ENCODE peak calls at places on chromosomes 11 and 22, in eight cellular contexts. E, L, W, O, P, C, F and T are unnamed samples.
A peak's percentile ranks its signal among the peaks of the same experiment; 100 is the strongest.

GRCh38 chr22:37546436-37547248 is 13.6 kb upstream of the CDC42EP1 start:
- DNase-seq in E (no peak), L (no peak), W (no peak), O (peak; percentile 78), P (peak; percentile 88), C (peak; percentile 70), F (no peak), T (no peak)

GRCh38 chr11:111976614-111977140 is 39.5 kb downstream of the DIXDC1 start:
- DNase-seq in E (no peak), L (no peak), W (no peak), O (no peak), P (peak; percentile 79), C (peak; percentile 36), F (no peak), T (no peak)

GRCh38 chr11:12539570-12539969 is 134.7 kb upstream of the TEAD1 start:
- DNase-seq in E (no peak), L (no peak), W (no peak), O (no peak), P (no peak), C (peak; percentile 89), F (no peak), T (no peak)

GRCh38 chr11:23674866-23675265 is 814.6 kb upstream of the CCDC179 start:
- DNase-seq in E (no peak), L (no peak), W (no peak), O (no peak), P (no peak), C (no peak), F (no peak), T (no peak)

GRCh38 chr11:36360833-36361232 is 64.7 kb downstream of the PRR5L start:
- DNase-seq in E (no peak), L (no peak), W (no peak), O (no peak), P (no peak), C (peak; percentile 60), F (no peak), T (no peak)

GRCh38 chr22:48889887-48890692 is 937.6 kb downstream of the BRD1 start:
- DNase-seq in E (no peak), L (no peak), W (no peak), O (peak; percentile 4), P (peak; percentile 45), C (no peak), F (no peak), T (no peak)

GRCh38 chr11:132342408-132342807 is 972.0 kb downstream of the NTM start:
- DNase-seq in E (no peak), L (no peak), W (no peak), O (no peak), P (no peak), C (no peak), F (no peak), T (no peak)

GRCh38 chr22:17997456-17997855 is 26.9 kb downstream of the MICAL3 start:
- DNase-seq in E (no peak), L (no peak), W (no peak), O (no peak), P (no peak), C (no peak), F (no peak), T (no peak)

GRCh38 chr11:84800755-84801346 is 826.3 kb downstream of the DLG2 start:
- DNase-seq in E (no peak), L (no peak), W (no peak), O (no peak), P (no peak), C (peak; percentile 77), F (no peak), T (no peak)

GRCh38 chr11:62842171-62842717 is 2.9 kb upstream of the WDR74 start:
- DNase-seq in E (peak; percentile 70), L (no peak), W (peak; percentile 52), O (peak; percentile 27), P (peak; percentile 85), C (peak; percentile 44), F (peak; percentile 71), T (no peak)

GRCh38 chr11:7418916-7419315 is 66.4 kb upstream of the OLFML1 start:
- DNase-seq in E (no peak), L (no peak), W (no peak), O (no peak), P (no peak), C (no peak), F (no peak), T (no peak)

GRCh38 chr11:116513894-116514293 is 258.9 kb downstream of the BUD13 start:
- DNase-seq in E (peak; percentile 66), L (no peak), W (no peak), O (peak; percentile 21), P (no peak), C (no peak), F (peak; percentile 24), T (peak; percentile 37)

GRCh38 chr11:10456519-10456918 is 1.5 kb downstream of the AMPD3 start:
- DNase-seq in E (peak; percentile 30), L (no peak), W (no peak), O (no peak), P (no peak), C (no peak), F (no peak), T (no peak)

GRCh38 chr11:35099278-35100018 is 39.5 kb upstream of the CD44 start:
- DNase-seq in E (no peak), L (no peak), W (no peak), O (no peak), P (no peak), C (peak; percentile 84), F (no peak), T (no peak)

GRCh38 chr11:24155792-24156191 is 341.1 kb upstream of the LUZP2 start:
- DNase-seq in E (peak; percentile 0), L (no peak), W (no peak), O (no peak), P (no peak), C (no peak), F (no peak), T (no peak)

GRCh38 chr11:82883853-82884252 is 16.4 kb downstream of the PRCP start:
- DNase-seq in E (no peak), L (no peak), W (no peak), O (no peak), P (no peak), C (no peak), F (no peak), T (no peak)

GRCh38 chr22:42613869-42614268 is 814 bp downstream of the POLDIP3 start:
- DNase-seq in E (peak; percentile 56), L (peak; percentile 27), W (no peak), O (no peak), P (peak; percentile 72), C (peak; percentile 61), F (peak; percentile 27), T (peak; percentile 35)

GRCh38 chr11:69640995-69641581 is at the start of gene CCND1:
- DNase-seq in E (peak; percentile 91), L (peak; percentile 56), W (peak; percentile 52), O (peak; percentile 76), P (peak; percentile 83), C (peak; percentile 94), F (peak; percentile 44), T (peak; percentile 57)

GRCh38 chr11:45384711-45385241 is 98.6 kb upstream of the SYT13 start:
- DNase-seq in E (no peak), L (no peak), W (no peak), O (no peak), P (no peak), C (no peak), F (no peak), T (no peak)

GRCh38 chr22:24060375-24060788 is 49.3 kb downstream of the CABIN1 start:
- DNase-seq in E (no peak), L (no peak), W (no peak), O (no peak), P (no peak), C (peak; percentile 87), F (no peak), T (no peak)

GRCh38 chr11:112972399-112973115 is 11.3 kb downstream of the NCAM1 start:
- DNase-seq in E (no peak), L (no peak), W (no peak), O (no peak), P (no peak), C (no peak), F (no peak), T (no peak)

GRCh38 chr22:41234815-41235687 is 5.7 kb downstream of the CHADL start:
- DNase-seq in E (no peak), L (no peak), W (no peak), O (no peak), P (no peak), C (no peak), F (no peak), T (no peak)

GRCh38 chr11:54558407-54558806 is 45.4 kb downstream of the OR4C46 start:
- DNase-seq in E (peak; percentile 3), L (no peak), W (no peak), O (no peak), P (no peak), C (no peak), F (no peak), T (no peak)

GRCh38 chr22:27843441-27843840 is 41.9 kb upstream of the MN1 start:
- DNase-seq in E (no peak), L (no peak), W (no peak), O (no peak), P (no peak), C (no peak), F (no peak), T (no peak)

GRCh38 chr11:128195057-128195751 is 392.2 kb downstream of the ETS1 start:
- DNase-seq in E (peak; percentile 77), L (no peak), W (no peak), O (no peak), P (no peak), C (no peak), F (peak; percentile 36), T (peak; percentile 93)

GRCh38 chr11:2708151-2708581 is 8.4 kb upstream of the KCNQ1OT1 start:
- DNase-seq in E (no peak), L (no peak), W (no peak), O (peak; percentile 40), P (peak; percentile 46), C (peak; percentile 35), F (no peak), T (no peak)

GRCh38 chr11:65629579-65629978 is 8.3 kb upstream of the SIPA1 start:
- DNase-seq in E (no peak), L (no peak), W (no peak), O (no peak), P (no peak), C (no peak), F (no peak), T (no peak)

GRCh38 chr11:33227578-33228261 is 29.5 kb upstream of the HIPK3 start:
- DNase-seq in E (peak; percentile 77), L (no peak), W (no peak), O (no peak), P (no peak), C (peak; percentile 87), F (no peak), T (peak; percentile 29)

GRCh38 chr22:36027579-36027959 is 1.1 kb downstream of the RBFOX2 start:
- DNase-seq in E (peak; percentile 25), L (peak; percentile 12), W (no peak), O (no peak), P (no peak), C (peak; percentile 58), F (peak; percentile 13), T (no peak)

GRCh38 chr11:108565653-108566052 is 27.9 kb downstream of the EXPH5 start:
- DNase-seq in E (no peak), L (no peak), W (no peak), O (no peak), P (no peak), C (no peak), F (no peak), T (no peak)

GRCh38 chr11:3614742-3615171 is 27.0 kb downstream of the ART5 start:
- DNase-seq in E (peak; percentile 68), L (peak; percentile 55), W (peak; percentile 63), O (no peak), P (no peak), C (no peak), F (peak; percentile 67), T (peak; percentile 52)

GRCh38 chr11:60206616-60207015 is 23.7 kb upstream of the MS4A6A start:
- DNase-seq in E (no peak), L (no peak), W (no peak), O (no peak), P (no peak), C (no peak), F (no peak), T (no peak)

GRCh38 chr22:31603574-31603973 is 58.4 kb downstream of the PISD start:
- DNase-seq in E (no peak), L (no peak), W (no peak), O (no peak), P (peak; percentile 61), C (no peak), F (no peak), T (no peak)

GRCh38 chr11:11580831-11581492 is 40.8 kb downstream of the GALNT18 start:
- DNase-seq in E (no peak), L (no peak), W (no peak), O (peak; percentile 37), P (no peak), C (no peak), F (no peak), T (no peak)